ENCODE peak calls at places on chromosomes 4 and X, in five cellular contexts. C is cardiac fibroblast, M is nephron progenitor cell, N is fibroblast of pulmonary artery, R is fibroblast of mammary gland. L is an unnamed sample.

GRCh38 chr4:20253799-20254409 is 2.2 kb downstream of the SLIT2 start:
- DNase-seq in C (peak), M (peak), N (peak), R (no peak), L (no peak)

GRCh38 chrX:119763175-119763574 is 4.8 kb downstream of the SOWAHD start:
- DNase-seq in C (peak), M (no peak), N (peak), R (peak), L (no peak)

GRCh38 chr4:177290780-177291179 is 18.9 kb upstream of the NEIL3 start:
- DNase-seq in C (no peak), M (no peak), N (no peak), R (no peak), L (no peak)

GRCh38 chrX:19839770-19840254 is 47.6 kb downstream of the SH3KBP1 start:
- DNase-seq in C (no peak), M (no peak), N (no peak), R (no peak), L (no peak)

GRCh38 chr4:168830777-168831512 is 179.1 kb downstream of the CBR4 start:
- DNase-seq in C (no peak), M (no peak), N (no peak), R (no peak), L (no peak)

GRCh38 chrX:118534716-118535493 is 39.3 kb downstream of the DOCK11 start:
- DNase-seq in C (no peak), M (no peak), N (no peak), R (no peak), L (no peak)

GRCh38 chr4:185559913-185560281 is 24.6 kb upstream of the PDLIM3 start:
- DNase-seq in C (peak), M (no peak), N (peak), R (peak), L (no peak)

GRCh38 chr4:22190855-22191254 is 242.3 kb upstream of the KCNIP4 start:
- DNase-seq in C (peak), M (no peak), N (peak), R (peak), L (no peak)

GRCh38 chrX:110123331-110123782 is 120.4 kb downstream of the TMEM164 start:
- DNase-seq in C (peak), M (no peak), N (peak), R (peak), L (no peak)

GRCh38 chrX:108297290-108297689 is 140.9 kb downstream of the COL4A6 start:
- DNase-seq in C (no peak), M (no peak), N (no peak), R (no peak), L (no peak)

GRCh38 chr4:177041356-177041755 is 248.6 kb upstream of the VEGFC start:
- DNase-seq in C (no peak), M (no peak), N (no peak), R (peak), L (no peak)

GRCh38 chr4:157357887-157358286 is 137.4 kb downstream of the GRIA2 start:
- DNase-seq in C (no peak), M (no peak), N (no peak), R (no peak), L (no peak)

GRCh38 chr4:905485-906214 is 26.5 kb downstream of the GAK start:
- DNase-seq in C (no peak), M (no peak), N (no peak), R (no peak), L (no peak)

GRCh38 chr4:162164881-162165528 is 1.2 kb upstream of the FSTL5 start:
- DNase-seq in C (no peak), M (no peak), N (no peak), R (no peak), L (no peak)

GRCh38 chr4:99876946-99877345 is 17.3 kb downstream of the LAMTOR3 start:
- DNase-seq in C (no peak), M (no peak), N (no peak), R (no peak), L (no peak)

DNA sequence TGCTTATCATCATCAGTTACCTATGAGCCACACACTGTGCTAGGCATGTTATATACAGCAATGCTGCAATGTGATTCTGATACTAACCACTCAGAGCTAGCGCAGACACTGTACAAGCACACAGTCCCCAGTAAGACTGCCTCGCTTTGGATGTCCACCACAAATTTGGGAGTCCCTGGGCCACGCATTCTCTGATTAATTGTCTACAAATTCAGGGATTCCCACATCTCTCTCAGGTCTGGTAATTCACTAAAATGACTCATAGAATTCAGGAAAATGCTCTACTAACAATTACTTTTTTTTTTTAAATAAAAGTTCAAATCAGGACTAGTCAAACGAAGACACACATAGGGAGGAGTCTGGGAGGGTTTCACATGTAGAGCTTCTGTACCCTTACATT is 652.1 kb upstream of the AADAT start:
- DNase-seq in C (no peak), M (no peak), N (no peak), R (peak), L (no peak)
- TF ChIP-seq CTCF in C (no peak), M (no peak), N (no peak), R (no peak), L (no peak)

DNA sequence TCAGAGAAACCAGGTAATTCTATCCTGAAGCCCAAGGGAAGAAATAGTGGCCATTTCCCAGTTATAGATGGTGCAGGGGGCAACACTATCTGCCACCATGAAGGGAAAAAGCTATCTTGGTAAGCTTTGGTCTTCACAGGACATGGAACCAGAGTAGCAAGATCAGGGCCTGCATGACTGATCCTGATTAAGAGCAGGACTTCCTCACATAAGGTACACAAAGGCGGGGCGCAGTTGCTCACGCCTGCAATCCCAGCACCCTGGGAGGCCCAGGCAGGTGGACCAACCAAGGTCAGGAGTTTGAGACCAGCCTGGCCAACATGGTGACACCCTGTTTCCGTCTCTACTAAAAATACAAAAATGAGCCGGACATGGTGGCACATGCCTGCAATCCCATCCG is 148.4 kb upstream of the USP9X start:
- DNase-seq in C (no peak), M (no peak), N (no peak), R (no peak), L (no peak)
- TF ChIP-seq CTCF in C (no peak), M (no peak), N (no peak), R (no peak), L (no peak)

GRCh38 chr4:178395798-178396197 is 953.6 kb upstream of the AGA start:
- DNase-seq in C (no peak), M (no peak), N (no peak), R (no peak), L (no peak)
- TF ChIP-seq CTCF in C (no peak), M (no peak), N (no peak), R (no peak), L (no peak)

GRCh38 chr4:16521156-16521915 is 295.1 kb upstream of the TAPT1 start:
- DNase-seq in C (no peak), M (no peak), N (no peak), R (no peak), L (no peak)

GRCh38 chr4:16513876-16514275 is 287.6 kb upstream of the TAPT1 start:
- DNase-seq in C (no peak), M (no peak), N (no peak), R (no peak), L (no peak)

GRCh38 chr4:16516796-16517413 is 290.6 kb upstream of the TAPT1 start:
- DNase-seq in C (peak), M (no peak), N (peak), R (peak), L (no peak)
- TF ChIP-seq CTCF in C (peak), M (no peak), N (peak), R (peak), L (no peak)

GRCh38 chr4:33386761-33387160 is 2666.6 kb downstream of the PCDH7 start:
- DNase-seq in C (peak), M (no peak), N (peak), R (peak), L (no peak)
- TF ChIP-seq CTCF in C (no peak), M (no peak), N (peak), R (peak), L (no peak)

DNA sequence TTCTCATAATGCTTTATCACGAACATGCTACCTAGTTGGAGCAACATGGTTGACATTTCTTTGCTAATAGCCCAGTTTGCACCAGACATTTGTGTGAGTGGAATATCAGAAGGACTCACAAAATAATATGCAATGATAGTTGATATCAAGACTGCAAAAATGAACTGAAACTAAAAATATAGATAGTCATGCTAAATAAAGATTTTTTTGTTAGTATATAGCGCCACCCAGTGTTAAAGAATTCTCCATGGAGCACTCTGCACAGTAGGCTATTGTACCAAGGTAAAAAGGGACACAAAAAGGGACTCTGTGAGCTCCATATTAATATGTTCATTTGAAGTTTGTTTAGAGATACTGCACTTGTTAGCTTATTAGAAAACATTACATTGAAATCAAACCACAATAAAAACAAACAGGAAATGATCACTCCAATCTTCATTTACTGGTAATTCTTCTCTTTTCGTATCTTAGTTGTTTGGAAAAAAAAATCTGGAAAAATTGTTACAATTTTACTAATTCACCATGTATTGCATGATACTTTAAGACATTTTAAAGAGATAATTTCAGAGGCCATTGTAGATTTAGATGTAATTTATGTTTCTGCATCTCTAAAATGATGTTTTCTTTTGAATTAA is 1509.6 kb downstream of the ADGRL3 start:
- DNase-seq in C (peak), M (peak), N (peak), R (peak), L (no peak)
- TF ChIP-seq CTCF in C (peak), M (peak), N (peak), R (peak), L (no peak)

GRCh38 chrX:9341305-9342201 is 123.3 kb upstream of the TBL1X start:
- DNase-seq in C (peak), M (peak), N (peak), R (peak), L (peak)
- TF ChIP-seq CTCF in C (no peak), M (no peak), N (no peak), R (no peak), L (no peak)